ENCODE peak calls at places on chromosomes 7 and 10, in seven cellular contexts. W is neural progenitor cell, Y is cardiac fibroblast, T is transverse colon, M is ovary, U is fibroblast of mammary gland, E is HCT116. R is an unnamed sample.

GRCh38 chr10:80473692-80474596 is 19.8 kb downstream of the TSPAN14 start:
- DNase-seq in M (no peak), U (peak; percentile 62), E (no peak), Y (peak; percentile 49), W (no peak), T (no peak), R (peak; percentile 51)

GRCh38 chr10:22366771-22367170 is 21.5 kb downstream of the SPAG6 start:
- DNase-seq in E (no peak), M (no peak), U (no peak), W (no peak), Y (no peak), T (no peak), R (no peak)

GRCh38 chr10:97612386-97612785 is 20.9 kb downstream of the MORN4 start:
- DNase-seq in E (peak; percentile 42), Y (peak; percentile 73), W (peak; percentile 41), U (peak; percentile 60), M (no peak), T (no peak), R (peak; percentile 48)

GRCh38 chr7:139738101-139738489 is 39.7 kb downstream of the HIPK2 start:
- DNase-seq in W (no peak), E (no peak), Y (peak; percentile 62), U (no peak), M (no peak), T (no peak), R (peak; percentile 72)

GRCh38 chr10:112330154-112330553 is 43.8 kb upstream of the ACSL5 start:
- DNase-seq in Y (no peak), E (no peak), M (no peak), W (no peak), T (peak; percentile 33), U (no peak), R (no peak)

GRCh38 chr7:54907981-54908380 is 110.8 kb upstream of the EGFR start:
- DNase-seq in M (no peak), U (peak; percentile 11), E (no peak), Y (no peak), T (no peak), W (no peak), R (no peak)

GRCh38 chr10:11113156-11113555 is 95.5 kb downstream of the CELF2 start:
- DNase-seq in T (no peak), W (no peak), U (no peak), Y (no peak), E (no peak), M (no peak), R (no peak)

GRCh38 chr7:135147899-135148721 is at the start of gene TMEM140:
- DNase-seq in Y (peak; percentile 81), W (no peak), T (peak; percentile 75), U (peak; percentile 89), E (no peak), M (no peak), R (peak; percentile 91)

GRCh38 chr7:53811555-53812079 is 730.6 kb upstream of the VSTM2A start:
- DNase-seq in W (no peak), T (no peak), Y (peak; percentile 19), E (no peak), U (no peak), M (no peak), R (peak; percentile 81)

GRCh38 chr10:110694820-110695219 is 50.7 kb downstream of the RBM20 start:
- DNase-seq in M (no peak), T (no peak), E (no peak), U (no peak), W (no peak), Y (no peak), R (no peak)

GRCh38 chr7:30403477-30403876 is 75.1 kb downstream of the NOD1 start:
- DNase-seq in M (no peak), W (no peak), Y (no peak), U (no peak), T (peak; percentile 56), E (no peak), R (no peak)

GRCh38 chr7:28166982-28167715 is 13.4 kb downstream of the JAZF1 start:
- DNase-seq in U (peak; percentile 35), E (no peak), W (no peak), M (no peak), Y (no peak), T (no peak), R (peak; percentile 84)
- H3K4me3 ChIP-seq in U (no peak overlapping the region), E (no peak overlapping the region), W (no peak overlapping the region), M (no peak overlapping the region), Y (no peak overlapping the region), T (no peak overlapping the region), R (no peak overlapping the region)

GRCh38 chr7:154566877-154567276 is 436.0 kb downstream of the PAXIP1 start:
- DNase-seq in Y (no peak), U (no peak), M (no peak), E (no peak), W (no peak), T (no peak), R (no peak)
- TF ChIP-seq CTCF in Y (no peak), U (no peak), M (no peak), E (no peak), W (peak; percentile 56), T (no peak), R (no peak)

GRCh38 chr10:77977016-77977415 is 50.5 kb upstream of the DLG5 start:
- DNase-seq in U (no peak), W (no peak), M (no peak), Y (no peak), E (no peak), T (no peak), R (no peak)

GRCh38 chr10:77973276-77973675 is 46.7 kb upstream of the DLG5 start:
- DNase-seq in M (no peak), Y (no peak), T (no peak), E (no peak), U (no peak), W (no peak), R (no peak)

GRCh38 chr10:77975086-77975666 is 48.6 kb upstream of the DLG5 start:
- DNase-seq in Y (no peak), M (no peak), W (no peak), U (no peak), T (peak; percentile 41), E (no peak), R (no peak)

GRCh38 chr10:77972148-77972547 is 45.6 kb upstream of the DLG5 start:
- DNase-seq in W (no peak), T (no peak), U (no peak), Y (no peak), E (no peak), M (no peak), R (no peak)

GRCh38 chr10:77974396-77975074 is 48.0 kb upstream of the DLG5 start:
- DNase-seq in T (peak; percentile 20), Y (peak; percentile 68), U (peak; percentile 70), E (peak; percentile 57), W (peak; percentile 86), M (no peak), R (peak; percentile 65)
- H3K4me3 ChIP-seq in T (no peak overlapping the region), Y (no peak overlapping the region), U (no peak overlapping the region), E (no peak overlapping the region), W (no peak overlapping the region), M (no peak overlapping the region), R (no peak overlapping the region)

DNA sequence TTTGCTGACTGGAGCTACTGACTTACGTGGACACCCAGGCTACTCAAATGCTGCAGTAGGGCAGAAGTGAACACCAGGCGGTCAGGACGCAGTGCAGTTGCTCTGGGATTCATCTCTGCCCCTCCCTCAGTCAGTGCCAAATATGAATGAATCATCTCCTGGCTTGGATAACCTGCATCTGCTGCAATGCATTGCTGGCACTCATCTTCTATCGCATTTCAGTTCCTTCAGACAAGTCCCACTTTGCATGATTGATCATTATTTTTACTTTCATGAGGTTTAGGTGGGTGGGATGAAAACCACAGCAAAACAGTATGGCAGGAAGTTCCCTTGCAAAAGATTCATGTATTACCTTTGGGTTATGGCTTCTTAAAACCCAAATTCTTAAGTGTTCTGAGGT is 224.6 kb upstream of the NRP1 start:
- DNase-seq in W (no peak), U (peak; percentile 96), T (no peak), E (no peak), Y (peak; percentile 83), M (peak; percentile 19), R (peak; percentile 46)
- TF ChIP-seq CTCF in W (no peak), U (peak; percentile 33), T (no peak), E (no peak), Y (peak; percentile 36), M (no peak), R (no peak)

GRCh38 chr7:149216402-149216801 is 21.1 kb downstream of the ZNF282 start:
- DNase-seq in T (no peak), W (no peak), E (no peak), U (no peak), M (no peak), Y (no peak), R (no peak)
- H3K4me3 ChIP-seq in T (no peak overlapping the region), W (no peak overlapping the region), E (no peak overlapping the region), U (no peak overlapping the region), M (no peak overlapping the region), Y (no peak overlapping the region), R (no peak overlapping the region)

DNA sequence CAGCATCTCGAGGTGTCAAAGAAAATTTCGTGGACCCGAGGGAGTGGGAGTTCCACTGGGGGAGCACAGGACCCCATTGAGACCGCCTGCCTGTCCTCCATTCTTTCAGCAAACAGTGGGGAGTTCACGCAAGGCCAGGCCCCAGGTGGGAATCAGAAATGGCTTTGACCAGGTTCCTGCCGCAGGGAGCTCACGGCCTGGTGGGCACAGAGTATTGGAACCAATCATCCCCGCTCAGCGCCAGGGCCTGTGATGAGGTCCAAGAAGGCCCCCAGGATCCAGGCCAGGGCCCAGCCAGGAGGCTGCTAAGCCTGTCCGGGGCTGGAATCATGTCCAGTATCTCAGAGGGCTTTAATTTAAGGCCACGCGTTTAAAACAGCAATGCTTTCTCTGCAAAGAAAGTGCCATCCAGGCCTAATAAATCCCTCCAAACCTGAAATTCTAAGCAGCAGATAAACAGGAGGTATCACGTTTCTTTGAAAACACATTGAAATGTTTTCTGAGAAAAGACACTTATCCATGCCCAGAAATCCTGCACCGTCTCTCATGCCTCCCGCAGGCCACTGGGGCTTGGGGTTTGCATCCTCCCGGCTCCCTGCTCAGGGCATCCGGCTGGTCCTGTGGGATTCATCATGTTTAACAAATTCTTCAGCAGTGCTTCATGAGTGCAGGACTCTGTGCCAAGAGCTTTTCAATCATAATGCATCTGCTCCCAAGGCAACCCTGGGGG is 125.6 kb downstream of the OAT start:
- DNase-seq in E (no peak), Y (peak; percentile 41), T (no peak), U (no peak), W (no peak), M (no peak), R (no peak)
- TF ChIP-seq CTCF in E (no peak), Y (no peak), T (no peak), U (no peak), W (no peak), M (no peak), R (no peak)

DNA sequence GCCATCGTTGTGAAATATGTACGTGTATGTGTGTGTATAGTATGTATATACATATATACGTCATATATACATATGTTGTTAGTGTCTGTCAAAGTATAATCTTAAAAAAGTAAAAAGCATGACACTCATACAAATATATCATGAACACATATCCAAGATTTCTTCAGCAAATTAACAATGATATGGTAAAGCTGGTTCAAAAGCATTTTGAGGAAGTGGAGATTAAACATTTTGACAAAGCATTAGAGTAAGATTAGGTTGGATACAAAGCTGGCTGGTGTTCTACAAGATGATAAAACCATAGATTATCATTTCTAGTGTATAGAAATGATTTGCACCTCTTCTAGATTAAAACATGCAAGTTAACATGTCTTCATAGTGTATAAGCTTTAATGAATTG is 771 bp upstream of the NUDCD3 start:
- DNase-seq in U (no peak), E (no peak), Y (no peak), W (no peak), M (no peak), T (no peak), R (no peak)
- H3K4me3 ChIP-seq in U (peak overlapping the region; percentile 89), E (peak overlapping the region; percentile 95), Y (peak overlapping the region; percentile 83), W (peak overlapping the region; percentile 86), M (peak overlapping the region; percentile 83), T (peak overlapping the region; percentile 72), R (peak overlapping the region; percentile 80)